ENCODE peak calls at places on chromosomes 16 and 17, in ten cellular contexts. E is NCI-H460; Y is CD8-positive, alpha-beta memory T cell; K is effector memory CD8-positive, alpha-beta T cell; L is NCI-H1092; C is lung; D is endothelial cell; A is RCC 7860; Q is GM10248; U is prostate gland. V is an unnamed sample.

GRCh38 chr16:3454093-3454492 is 10.6 kb downstream of the NAA60 start:
- DNase-seq in E (no peak), Y (no peak), K (no peak), L (no peak), C (no peak), D (no peak), A (no peak), Q (no peak), U (no peak), V (no peak)

GRCh38 chr16:66701516-66701915 is 5.0 kb upstream of the CMTM4 start:
- DNase-seq in E (no peak), Y (no peak), K (no peak), L (no peak), C (no peak), D (no peak), A (no peak), Q (no peak), U (no peak), V (no peak)

GRCh38 chr17:49922095-49922494 is 46.9 kb upstream of the DLX4 start:
- DNase-seq in E (no peak), Y (no peak), K (no peak), L (no peak), C (no peak), D (no peak), A (no peak), Q (no peak), U (no peak), V (no peak)

GRCh38 chr17:67554634-67555033 is 163.1 kb upstream of the NOL11 start:
- DNase-seq in E (no peak), Y (no peak), K (no peak), L (no peak), C (no peak), D (no peak), A (no peak), Q (no peak), U (no peak), V (no peak)

GRCh38 chr17:76159157-76159556 is 18.1 kb upstream of the FOXJ1 start:
- DNase-seq in E (no peak), Y (no peak), K (no peak), L (no peak), C (no peak), D (no peak), A (no peak), Q (no peak), U (no peak), V (no peak)

GRCh38 chr17:57356153-57356721 is 99.9 kb downstream of the MSI2 start:
- DNase-seq in E (no peak), Y (no peak), K (no peak), L (no peak), C (no peak), D (no peak), A (no peak), Q (no peak), U (no peak), V (no peak)

GRCh38 chr16:14202697-14203096 is 131.6 kb downstream of the MRTFB start:
- DNase-seq in E (no peak), Y (no peak), K (no peak), L (peak), C (no peak), D (no peak), A (no peak), Q (no peak), U (peak), V (peak)

GRCh38 chr16:61684566-61684965 is 351.7 kb downstream of the CDH8 start:
- DNase-seq in E (no peak), Y (no peak), K (no peak), L (no peak), C (no peak), D (no peak), A (no peak), Q (no peak), U (no peak), V (no peak)

GRCh38 chr16:85153046-85153445 is 40.8 kb upstream of the CIBAR2 start:
- DNase-seq in E (no peak), Y (no peak), K (no peak), L (no peak), C (no peak), D (no peak), A (no peak), Q (no peak), U (no peak), V (no peak)

GRCh38 chr16:57764341-57765159 is 29.0 kb downstream of the KATNB1 start:
- DNase-seq in E (peak), Y (peak), K (no peak), L (no peak), C (no peak), D (peak), A (peak), Q (peak), U (no peak), V (no peak)

GRCh38 chr16:53865492-53865863 is 161.5 kb downstream of the FTO start:
- DNase-seq in E (no peak), Y (no peak), K (no peak), L (no peak), C (no peak), D (no peak), A (peak), Q (peak), U (no peak), V (no peak)

GRCh38 chr16:70764632-70765031 is 36.3 kb downstream of the VAC14 start:
- DNase-seq in E (no peak), Y (no peak), K (no peak), L (no peak), C (no peak), D (no peak), A (no peak), Q (no peak), U (no peak), V (no peak)

GRCh38 chr17:9218911-9219310 is 197.6 kb downstream of the NTN1 start:
- DNase-seq in E (no peak), Y (no peak), K (no peak), L (no peak), C (no peak), D (no peak), A (no peak), Q (no peak), U (no peak), V (no peak)

GRCh38 chr16:70250748-70251650 is 741 bp downstream of the EXOSC6 start:
- DNase-seq in E (peak), Y (no peak), K (no peak), L (no peak), C (no peak), D (peak), A (peak), Q (peak), U (peak), V (peak)

GRCh38 chr16:67409631-67410030 is 6.6 kb downstream of the ZDHHC1 start:
- DNase-seq in E (no peak), Y (no peak), K (no peak), L (no peak), C (no peak), D (no peak), A (no peak), Q (no peak), U (no peak), V (no peak)

GRCh38 chr17:2777242-2777867 is 18.9 kb upstream of the RAP1GAP2 start:
- DNase-seq in E (no peak), Y (no peak), K (no peak), L (no peak), C (no peak), D (no peak), A (no peak), Q (no peak), U (no peak), V (no peak)

GRCh38 chr17:41298458-41299135 is 4.1 kb downstream of the KRTAP29-1 start:
- DNase-seq in E (no peak), Y (no peak), K (no peak), L (no peak), C (no peak), D (no peak), A (no peak), Q (no peak), U (no peak), V (no peak)

GRCh38 chr17:76612977-76613851 is 27.6 kb upstream of the ST6GALNAC2 start:
- DNase-seq in E (no peak), Y (no peak), K (no peak), L (no peak), C (no peak), D (no peak), A (no peak), Q (no peak), U (no peak), V (no peak)

GRCh38 chr17:58316260-58316960 is 12.2 kb downstream of the TSPOAP1 start:
- DNase-seq in E (no peak), Y (no peak), K (no peak), L (no peak), C (no peak), D (peak), A (no peak), Q (no peak), U (no peak), V (no peak)

GRCh38 chr16:74984194-74984669 is 691 bp downstream of the WDR59 start:
- DNase-seq in E (no peak), Y (peak), K (peak), L (no peak), C (no peak), D (peak), A (no peak), Q (no peak), U (no peak), V (peak)

GRCh38 chr16:89478576-89479221 is 11.7 kb downstream of the ANKRD11 start:
- DNase-seq in E (no peak), Y (no peak), K (no peak), L (no peak), C (no peak), D (no peak), A (peak), Q (no peak), U (no peak), V (no peak)

GRCh38 chr16:2664522-2665096 is 17.7 kb upstream of the KCTD5 start:
- DNase-seq in E (no peak), Y (no peak), K (no peak), L (no peak), C (no peak), D (no peak), A (no peak), Q (no peak), U (peak), V (no peak)

GRCh38 chr17:13984956-13985355 is 84.3 kb upstream of the COX10 start:
- DNase-seq in E (no peak), Y (no peak), K (no peak), L (no peak), C (no peak), D (no peak), A (no peak), Q (no peak), U (no peak), V (no peak)

V was measured in CD4-positive, CD25-positive, alpha-beta regulatory T cell.